ENCODE peak calls at places on chromosomes 7 and 10, in seven cellular contexts. T is HepG2, I is A549, H is GM12878, F is K562, K is SK-N-SH, Z is H1. C is an unnamed sample.

GRCh38 chr10:62250594-62251198 is 17.9 kb downstream of the RTKN2 start:
- DNase-seq in T (peak), I (peak), H (no peak), F (no peak), K (no peak), Z (no peak), C (peak)

GRCh38 chr10:48632166-48632565 is 27.3 kb upstream of the ARHGAP22 start:
- DNase-seq in T (no peak), I (no peak), H (no peak), F (no peak), K (no peak), Z (no peak), C (no peak)

GRCh38 chr10:127922675-127923366 is 15.9 kb downstream of the PTPRE start:
- DNase-seq in T (peak), I (peak), H (no peak), F (no peak), K (peak), Z (no peak), C (peak)

GRCh38 chr7:77797734-77798393 is 370 bp downstream of the TMEM60 start:
- DNase-seq in T (no peak), I (no peak), H (no peak), F (peak), K (peak), Z (no peak), C (peak)

GRCh38 chr7:123433665-123434064 is 100.7 kb downstream of the IQUB start:
- DNase-seq in T (no peak), I (no peak), H (no peak), F (no peak), K (peak), Z (no peak), C (no peak)

GRCh38 chr7:122166708-122167107 is 22.7 kb upstream of the AASS start:
- DNase-seq in T (no peak), I (no peak), H (no peak), F (no peak), K (no peak), Z (no peak), C (peak)

GRCh38 chr7:78905449-78905848 is 548.0 kb downstream of the MAGI2 start:
- DNase-seq in T (no peak), I (no peak), H (no peak), F (no peak), K (no peak), Z (no peak), C (no peak)

GRCh38 chr7:79293655-79294142 is 159.8 kb downstream of the MAGI2 start:
- DNase-seq in T (peak), I (peak), H (no peak), F (no peak), K (no peak), Z (no peak), C (peak)

GRCh38 chr7:17405786-17406185 is 107.3 kb downstream of the AHR start:
- DNase-seq in T (peak), I (peak), H (no peak), F (no peak), K (no peak), Z (no peak), C (peak)

GRCh38 chr7:15554081-15554480 is 7.7 kb downstream of the AGMO start:
- DNase-seq in T (no peak), I (peak), H (no peak), F (no peak), K (no peak), Z (no peak), C (peak)

GRCh38 chr7:2920041-2920440 is 75.9 kb upstream of the GNA12 start:
- DNase-seq in T (no peak), I (no peak), H (no peak), F (no peak), K (no peak), Z (no peak), C (no peak)

GRCh38 chr10:12067336-12067735 is 1.4 kb upstream of the DHTKD1 start:
- DNase-seq in T (no peak), I (peak), H (no peak), F (no peak), K (no peak), Z (no peak), C (peak)

GRCh38 chr7:158377800-158378623 is 209.6 kb downstream of the PTPRN2 start:
- DNase-seq in T (peak), I (no peak), H (no peak), F (no peak), K (no peak), Z (no peak), C (no peak)

GRCh38 chr7:130758429-130759056 is 24.5 kb upstream of the KLF14 start:
- DNase-seq in T (peak), I (peak), H (no peak), F (peak), K (peak), Z (no peak), C (peak)

GRCh38 chr7:98119257-98119918 is 12.7 kb downstream of the LMTK2 start:
- DNase-seq in T (peak), I (peak), H (no peak), F (no peak), K (no peak), Z (no peak), C (peak)

GRCh38 chr10:80191589-80192270 is 13.6 kb downstream of the ANXA11 start:
- DNase-seq in T (no peak), I (no peak), H (no peak), F (no peak), K (no peak), Z (no peak), C (no peak)

GRCh38 chr10:3958472-3958996 is 173.5 kb upstream of the KLF6 start:
- DNase-seq in T (no peak), I (no peak), H (no peak), F (no peak), K (no peak), Z (no peak), C (no peak)

GRCh38 chr7:112056409-112056808 is 149.8 kb downstream of the DOCK4 start:
- DNase-seq in T (no peak), I (peak), H (peak), F (no peak), K (no peak), Z (no peak), C (peak)

GRCh38 chr7:133230591-133231194 is 22.2 kb upstream of the EXOC4 start:
- DNase-seq in T (peak), I (peak), H (no peak), F (peak), K (peak), Z (no peak), C (peak)

GRCh38 chr7:130732980-130733865 is 784 bp downstream of the KLF14 start:
- DNase-seq in T (no peak), I (peak), H (no peak), F (peak), K (peak), Z (no peak), C (peak)

GRCh38 chr10:72186633-72187330 is 29.0 kb upstream of the ANAPC16 start:
- DNase-seq in T (no peak), I (no peak), H (no peak), F (no peak), K (peak), Z (no peak), C (peak)

GRCh38 chr10:48509974-48510692 is 94.7 kb downstream of the ARHGAP22 start:
- DNase-seq in T (peak), I (peak), H (no peak), F (peak), K (no peak), Z (no peak), C (no peak)

GRCh38 chr10:129697463-129698247 is 230.6 kb downstream of the MGMT start:
- DNase-seq in T (no peak), I (no peak), H (no peak), F (no peak), K (no peak), Z (no peak), C (no peak)

GRCh38 chr10:46527241-46527811 is 29.1 kb downstream of the GPRIN2 start:
- DNase-seq in T (no peak), I (no peak), H (no peak), F (no peak), K (no peak), Z (no peak), C (no peak)

GRCh38 chr10:106615081-106615480 is 549.4 kb downstream of the SORCS1 start:
- DNase-seq in T (no peak), I (no peak), H (no peak), F (no peak), K (no peak), Z (no peak), C (peak)

GRCh38 chr10:93600861-93601773 is at the start of gene RBP4:
- DNase-seq in T (peak), I (peak), H (no peak), F (no peak), K (peak), Z (no peak), C (peak)

GRCh38 chr7:131219277-131220041 is 108.2 kb upstream of the MKLN1 start:
- DNase-seq in T (peak), I (no peak), H (no peak), F (no peak), K (no peak), Z (no peak), C (no peak)

DNA sequence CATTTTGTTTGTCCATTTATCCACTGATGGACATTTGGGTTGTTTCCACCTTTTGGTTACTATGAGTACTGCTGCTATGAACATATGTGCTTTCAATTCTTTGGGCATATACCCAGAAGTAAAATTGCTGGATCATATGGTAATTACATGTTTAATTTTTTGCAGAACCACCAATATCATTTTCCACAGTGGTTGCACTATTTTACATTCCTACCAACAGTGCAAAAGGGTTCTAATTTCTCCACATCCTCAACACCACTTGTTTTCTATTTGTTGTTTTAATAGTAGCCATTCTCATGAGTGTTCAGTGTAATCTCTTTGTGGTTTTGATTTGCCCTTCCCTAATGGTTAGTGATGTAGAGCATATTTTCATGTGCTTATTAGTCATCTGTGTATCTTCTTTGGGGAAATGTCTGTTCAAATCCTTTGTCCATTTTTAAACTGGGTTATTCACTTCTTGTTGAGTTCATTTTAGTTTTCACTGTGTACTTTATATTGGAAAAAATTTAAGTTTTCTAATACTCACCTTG is 101.9 kb downstream of the HIBADH start:
- DNase-seq in T (no peak), I (no peak), H (no peak), F (no peak), K (no peak), Z (no peak), C (peak)
- TF ChIP-seq RFX5 in T (no peak), I (no peak), H (no peak), F (no peak), K (no peak), Z (no peak), C (no peak)

DNA sequence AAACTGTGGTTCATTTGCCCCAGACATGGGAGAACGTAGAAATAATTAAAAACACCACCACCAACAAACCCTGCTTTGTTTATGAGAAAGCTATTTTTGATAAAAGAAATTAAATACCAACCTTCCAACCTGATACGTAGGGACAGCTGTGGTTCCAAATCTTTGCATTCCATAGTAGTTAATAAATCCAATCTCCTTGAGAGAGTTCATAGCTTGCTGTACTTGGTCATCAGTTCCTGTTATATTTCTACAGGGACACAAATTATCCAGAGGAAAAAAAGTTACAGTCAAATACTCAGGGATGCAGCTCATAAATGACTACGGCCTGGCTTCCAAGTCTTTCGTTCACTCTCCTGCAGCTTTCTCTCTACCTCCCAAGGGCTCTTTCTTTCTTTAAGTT is 41.1 kb downstream of the PUS7 start:
- DNase-seq in T (no peak), I (no peak), H (no peak), F (no peak), K (no peak), Z (no peak), C (peak)
- TF ChIP-seq RFX5 in T (no peak), I (no peak), H (no peak), F (no peak), K (no peak), Z (no peak), C (no peak)

DNA sequence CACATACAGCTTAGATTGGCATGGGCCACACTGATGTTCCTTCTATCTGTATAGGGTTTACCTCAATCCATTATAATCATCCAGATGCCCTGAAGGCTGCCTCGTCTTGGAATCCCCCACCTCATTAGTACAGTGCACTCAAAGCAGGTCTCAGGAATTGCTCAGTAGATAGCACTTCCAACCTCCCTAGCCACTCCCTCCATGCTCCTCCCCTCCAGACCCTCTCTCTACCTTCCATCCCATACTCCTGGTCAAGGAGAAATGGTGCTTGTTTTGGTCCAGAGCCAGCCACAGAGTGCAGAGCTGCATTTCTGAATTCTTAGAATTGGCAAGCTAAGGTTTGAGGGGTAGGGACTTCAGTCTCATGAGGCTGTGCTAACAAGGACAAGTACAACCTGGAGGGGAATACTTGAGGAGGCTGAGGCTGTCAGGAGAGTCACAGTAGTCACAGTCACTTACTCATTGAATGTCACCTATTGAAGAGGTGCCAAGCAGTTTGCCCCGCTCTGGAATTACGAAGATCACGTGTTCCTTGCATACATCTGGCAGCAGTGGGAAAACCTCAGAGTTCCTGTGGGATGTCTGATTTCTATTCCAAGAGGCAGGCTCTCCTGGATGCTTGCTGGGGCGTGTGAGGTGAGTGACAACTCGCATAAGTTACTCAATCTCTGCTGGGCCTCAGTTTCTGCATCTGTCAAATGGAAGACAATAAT is 60.7 kb upstream of the ZNF746 start:
- DNase-seq in T (no peak), I (no peak), H (no peak), F (no peak), K (no peak), Z (no peak), C (peak)
- TF ChIP-seq RFX5 in T (no peak), I (no peak), H (no peak), F (no peak), K (no peak), Z (no peak), C (no peak)

DNA sequence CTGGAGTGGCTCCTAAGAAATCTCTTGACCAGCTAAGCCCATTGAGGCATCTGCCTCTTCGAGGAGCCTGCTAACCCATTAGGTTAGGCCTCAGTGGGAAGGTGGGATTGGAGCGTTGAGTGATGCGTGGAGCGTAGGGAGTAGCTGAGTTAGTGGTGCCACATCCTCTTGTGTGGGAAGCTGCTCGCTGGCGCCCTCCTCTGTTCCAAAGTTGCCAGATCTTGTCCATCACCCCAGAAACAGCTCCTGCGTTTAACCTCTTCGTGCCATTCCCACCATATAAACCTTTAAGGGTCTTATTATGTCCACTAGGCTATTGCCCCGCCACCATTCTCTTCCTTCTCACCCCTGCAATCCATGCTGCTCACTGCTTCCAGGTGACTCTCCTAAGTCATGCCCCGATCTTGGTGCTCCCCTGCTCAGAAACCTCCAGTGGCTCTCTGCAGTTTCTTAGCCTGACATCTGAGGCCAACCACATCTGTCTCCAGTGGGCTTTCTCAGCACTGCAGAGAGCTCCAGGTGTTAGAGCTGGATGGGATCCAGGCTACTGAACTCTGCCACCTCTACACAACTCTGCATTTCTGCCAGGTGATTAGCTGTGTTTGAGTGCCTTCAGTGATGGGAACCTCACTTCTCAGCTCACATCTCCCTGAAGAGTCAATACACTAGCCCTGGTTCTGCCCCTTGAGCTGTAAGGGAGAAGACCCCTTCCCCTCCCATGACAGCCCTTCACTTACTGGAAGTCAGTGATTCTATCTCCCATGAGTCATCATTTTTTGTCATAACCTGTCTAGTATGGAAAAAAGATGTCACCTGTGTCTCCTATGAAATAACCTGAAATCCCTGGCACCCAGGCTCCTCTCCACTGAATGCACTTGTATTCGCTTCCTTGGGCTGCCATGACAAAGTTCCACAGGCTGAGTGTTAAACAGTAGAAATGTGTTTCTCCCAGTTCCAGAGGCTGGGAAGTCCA is 65.0 kb upstream of the FGFR2 start:
- DNase-seq in T (no peak), I (peak), H (no peak), F (peak), K (peak), Z (peak), C (no peak)
- TF ChIP-seq RFX5 in T (no peak), I (no peak), H (no peak), F (no peak), K (no peak), Z (no peak), C (no peak)

DNA sequence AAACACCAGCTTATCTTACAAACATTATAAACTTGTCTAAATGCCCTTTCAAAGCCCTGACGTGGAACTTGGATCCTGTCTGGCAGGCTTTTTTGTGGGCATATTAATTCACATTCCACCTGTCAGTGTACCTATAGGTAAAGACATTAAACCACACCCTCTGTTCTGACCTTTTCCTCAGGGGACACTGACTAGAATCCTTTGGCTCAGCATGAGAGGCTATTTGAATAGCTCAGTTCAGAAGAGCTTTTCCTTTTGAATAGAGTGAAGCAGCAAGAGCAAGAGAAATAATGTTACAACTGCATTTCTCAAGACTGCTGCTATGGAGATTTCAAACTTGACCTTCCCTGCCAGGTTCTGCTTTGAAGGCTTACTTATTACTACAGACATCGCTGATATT is 76.9 kb downstream of the CYP51A1 start:
- DNase-seq in T (no peak), I (no peak), H (no peak), F (no peak), K (no peak), Z (no peak), C (no peak)
- TF ChIP-seq RFX5 in T (no peak), I (no peak), H (no peak), F (no peak), K (no peak), Z (no peak), C (no peak)

DNA sequence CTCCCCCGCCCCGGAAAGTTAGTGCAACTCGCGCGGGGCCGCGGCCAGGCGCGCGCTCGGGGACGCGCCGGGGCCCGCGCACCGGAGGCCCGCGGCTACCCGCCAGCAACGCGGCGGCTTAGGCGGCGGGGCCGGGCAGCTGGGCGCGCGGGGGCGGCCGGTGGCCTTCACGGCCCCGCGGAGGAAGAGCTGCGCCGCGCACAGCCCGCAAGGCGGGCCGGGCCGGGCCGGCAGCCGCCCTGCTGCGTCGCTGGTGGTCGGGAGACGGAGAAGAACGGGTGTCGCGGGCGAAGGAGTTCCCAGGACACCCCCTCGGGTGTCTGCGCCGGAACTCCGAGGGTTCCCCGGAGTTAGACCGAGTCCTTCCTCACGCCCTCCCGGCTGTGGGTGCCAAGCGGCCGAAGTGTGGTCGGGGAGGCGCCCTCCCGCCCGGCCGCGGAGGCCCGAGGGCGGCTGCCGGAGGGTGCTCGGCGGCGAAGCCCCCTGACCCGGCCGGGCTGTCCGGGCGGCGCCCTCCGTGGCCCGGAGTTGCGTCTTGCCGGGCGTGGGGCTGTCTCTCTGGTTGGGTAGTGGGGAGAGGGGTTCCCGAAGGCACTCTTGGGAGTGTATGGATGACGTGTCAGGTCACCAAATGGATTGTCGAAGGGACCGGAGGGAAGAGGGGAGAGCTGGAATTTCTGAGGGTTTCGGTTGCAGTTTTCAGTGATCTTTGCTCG is 584 bp downstream of the ST7 start:
- DNase-seq in T (peak), I (peak), H (no peak), F (peak), K (peak), Z (peak), C (peak)
- TF ChIP-seq RFX5 in T (no peak), I (no peak), H (no peak), F (no peak), K (no peak), Z (no peak), C (no peak)

DNA sequence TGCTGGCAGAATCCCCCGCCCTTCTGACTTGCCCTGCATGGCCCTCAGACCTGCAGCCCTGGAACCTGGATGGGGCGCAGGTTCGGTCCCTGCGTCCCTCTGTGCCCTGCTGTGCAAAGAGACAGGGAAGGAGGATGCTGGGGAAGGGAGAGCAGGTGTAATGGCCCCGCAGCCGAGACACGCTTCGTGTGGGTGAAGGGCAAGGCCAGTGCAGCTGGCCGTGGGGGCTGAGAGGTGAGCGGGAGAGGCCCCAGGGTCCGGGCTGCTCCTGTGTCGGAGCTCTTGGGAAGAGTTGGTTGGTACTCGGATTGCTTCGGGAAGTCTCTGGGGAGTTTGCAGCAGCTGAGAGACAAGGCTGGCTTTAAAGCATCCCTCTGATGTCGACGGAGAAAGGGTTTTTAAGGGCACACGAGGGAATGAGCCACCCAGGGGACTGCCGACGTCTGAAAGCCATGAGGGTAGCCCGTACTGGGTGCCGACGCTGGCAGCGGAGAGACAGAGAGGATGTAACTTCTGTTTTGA is 6.5 kb downstream of the ELFN1 start:
- DNase-seq in T (no peak), I (no peak), H (no peak), F (no peak), K (no peak), Z (no peak), C (no peak)
- TF ChIP-seq RFX5 in T (no peak), I (no peak), H (no peak), F (no peak), K (no peak), Z (no peak), C (no peak)